ENCODE peak calls at places on chromosome 19, in six cellular contexts. W, E, U, B, Y and S are unnamed samples.

GRCh38 chr19:56611288-56611687 is 16.2 kb downstream of the ZNF71 start:
- DNase-seq in E (no peak), Y (no peak), W (no peak), B (no peak), U (no peak), S (no peak)

GRCh38 chr19:34173145-34173956 is 1.0 kb downstream of the LSM14A start:
- DNase-seq in W (no peak), U (peak; percentile 48), E (peak; percentile 36), B (peak; percentile 59), Y (no peak), S (peak; percentile 72)

GRCh38 chr19:49716154-49716553 is 25.2 kb downstream of the CPT1C start:
- DNase-seq in E (no peak), U (peak; percentile 52), Y (no peak), W (no peak), B (no peak), S (no peak)

GRCh38 chr19:16098821-16099220 is 12.9 kb upstream of the RAB8A start:
- DNase-seq in U (no peak), B (no peak), Y (no peak), E (no peak), W (no peak), S (no peak)

GRCh38 chr19:10418281-10419199 is 1.8 kb upstream of the PDE4A start:
- DNase-seq in Y (no peak), B (peak; percentile 37), E (no peak), U (peak; percentile 91), W (no peak), S (peak; percentile 29)

GRCh38 chr19:40799558-40800338 is 757 bp downstream of the EGLN2 start:
- DNase-seq in Y (no peak), B (peak; percentile 62), U (peak; percentile 63), E (peak; percentile 47), W (no peak), S (peak; percentile 42)

GRCh38 chr19:48510421-48511268 is 990 bp downstream of the LMTK3 start:
- DNase-seq in B (peak; percentile 89), E (no peak), Y (peak; percentile 46), W (no peak), U (peak; percentile 88), S (peak; percentile 61)

GRCh38 chr19:3359850-3360493 is 6.4 kb upstream of the NFIC start:
- DNase-seq in W (no peak), B (no peak), E (peak; percentile 70), U (peak; percentile 57), Y (no peak), S (peak; percentile 47)

GRCh38 chr19:39705578-39706188 is 1.4 kb downstream of the LGALS14 start:
- DNase-seq in E (no peak), U (peak; percentile 42), W (no peak), B (no peak), Y (no peak), S (no peak)

GRCh38 chr19:7010722-7011593 is 10.3 kb downstream of the MBD3L2B start:
- DNase-seq in U (no peak), E (no peak), B (no peak), Y (no peak), W (no peak), S (no peak)

GRCh38 chr19:19514881-19515763 is at the start of gene TSSK6:
- DNase-seq in B (no peak), E (no peak), Y (no peak), U (no peak), W (no peak), S (no peak)

GRCh38 chr19:49767967-49768581 is 1.3 kb downstream of the AP2A1 start:
- DNase-seq in E (peak; percentile 26), W (no peak), B (no peak), Y (no peak), U (no peak), S (no peak)

GRCh38 chr19:6654347-6655310 is 15.3 kb downstream of the TNFSF14 start:
- DNase-seq in Y (no peak), W (no peak), U (peak; percentile 39), B (no peak), E (no peak), S (no peak)

GRCh38 chr19:45676851-45677263 is 8.8 kb downstream of the GIPR start:
- DNase-seq in Y (no peak), B (no peak), W (no peak), U (no peak), E (no peak), S (no peak)

GRCh38 chr19:12139885-12140544 is at the start of gene ZNF20:
- DNase-seq in E (peak; percentile 96), W (peak; percentile 88), Y (peak; percentile 72), U (peak; percentile 95), B (peak; percentile 99), S (peak; percentile 96)

GRCh38 chr19:1468274-1469199 is 10.5 kb downstream of the C19orf25 start:
- DNase-seq in U (no peak), B (peak; percentile 69), Y (no peak), E (no peak), W (no peak), S (peak; percentile 42)

GRCh38 chr19:6354098-6354674 is 7.1 kb upstream of the CLPP start:
- DNase-seq in E (no peak), B (no peak), Y (no peak), W (no peak), U (no peak), S (peak; percentile 46)

GRCh38 chr19:7971553-7972520 is 28.4 kb upstream of the TIMM44 start:
- DNase-seq in W (no peak), Y (no peak), E (no peak), B (no peak), U (no peak), S (no peak)

GRCh38 chr19:2529473-2529918 is 53.6 kb downstream of the GADD45B start:
- DNase-seq in U (peak; percentile 91), E (peak; percentile 88), Y (no peak), W (peak; percentile 98), B (no peak), S (peak; percentile 73)

GRCh38 chr19:584240-585001 is 5.3 kb upstream of the HCN2 start:
- DNase-seq in E (peak; percentile 76), Y (no peak), W (no peak), U (peak; percentile 64), B (peak; percentile 87), S (peak; percentile 58)

GRCh38 chr19:47176627-47177090 is 46.0 kb downstream of the SAE1 start:
- DNase-seq in Y (no peak), W (peak; percentile 91), B (no peak), U (peak; percentile 66), E (peak; percentile 53), S (peak; percentile 98)